ENCODE peak calls at places on chromosomes 7 and 10, in nine cellular contexts. H is immature natural killer cell; F is NCI-H1417; M is OCI-LY7; T is hypothalamus; W is stimulated activated CD4-positive, alpha-beta T cell treated with anti-CD3 and anti-CD28 coated beads, Interleukin-2, amount 100 ng/mL, for 48 hours; C is chondrocyte; U is HEK293T; P is NCI-H69. I is an unnamed sample.

GRCh38 chr7:94123136-94123535 is 119.0 kb upstream of the BET1 start:
- DNase-seq in C (no peak), H (no peak), W (no peak), F (no peak), U (no peak), P (no peak), M (no peak), T (no peak), I (no peak)

GRCh38 chr7:139773372-139773771 is 4.4 kb downstream of the HIPK2 start:
- DNase-seq in M (no peak), T (no peak), C (no peak), H (no peak), W (no peak), U (no peak), P (no peak), F (no peak), I (no peak)

GRCh38 chr7:102170417-102170970 is 116.2 kb upstream of the SH2B2 start:
- DNase-seq in W (no peak), C (no peak), T (no peak), F (no peak), H (no peak), P (peak; percentile 53), U (no peak), M (no peak), I (no peak)

GRCh38 chr10:45404087-45404769 is 30.2 kb downstream of the ALOX5 start:
- DNase-seq in W (no peak), P (no peak), H (no peak), C (no peak), F (no peak), T (no peak), M (no peak), U (no peak), I (no peak)

GRCh38 chr7:45590679-45591057 is 16.5 kb downstream of the ADCY1 start:
- DNase-seq in T (no peak), U (no peak), C (no peak), W (no peak), P (no peak), F (no peak), H (no peak), M (no peak), I (no peak)

GRCh38 chr10:77406764-77407430 is 230.7 kb downstream of the KCNMA1 start:
- DNase-seq in T (no peak), F (no peak), M (no peak), H (no peak), W (no peak), U (no peak), C (no peak), P (peak; percentile 82), I (peak; percentile 29)

GRCh38 chr10:31701546-31701945 is 227.1 kb downstream of the ARHGAP12 start:
- DNase-seq in W (no peak), U (no peak), T (no peak), F (no peak), M (no peak), C (no peak), H (no peak), P (no peak), I (no peak)

GRCh38 chr10:43407148-43407575 is 1.8 kb downstream of the HNRNPF start:
- DNase-seq in M (peak; percentile 73), W (peak; percentile 51), F (peak; percentile 3), T (peak; percentile 21), H (peak; percentile 67), P (peak; percentile 70), U (peak; percentile 28), C (no peak), I (no peak)

GRCh38 chr7:68269410-68269809 is 1272.8 kb downstream of the TYW1 start:
- DNase-seq in P (peak; percentile 63), F (no peak), U (no peak), T (no peak), W (no peak), C (no peak), H (no peak), M (no peak), I (no peak)

GRCh38 chr7:122135275-122135674 is 8.8 kb downstream of the AASS start:
- DNase-seq in W (no peak), T (no peak), U (no peak), F (no peak), P (peak; percentile 17), C (no peak), M (no peak), H (no peak), I (no peak)

GRCh38 chr7:127896683-127897082 is 134.6 kb downstream of the LRRC4 start:
- DNase-seq in U (no peak), T (no peak), F (no peak), C (no peak), H (no peak), M (no peak), W (no peak), P (no peak), I (no peak)

GRCh38 chr10:70600512-70601395 is 1.8 kb downstream of the PRF1 start:
- DNase-seq in C (no peak), U (no peak), H (no peak), P (no peak), M (no peak), W (no peak), F (no peak), T (no peak), I (no peak)

GRCh38 chr10:124736491-124737136 is 7.6 kb downstream of the FAM53B start:
- DNase-seq in H (no peak), F (no peak), W (no peak), C (no peak), T (peak; percentile 77), M (no peak), P (peak; percentile 67), U (no peak), I (no peak)

GRCh38 chr7:78176186-78176585 is 377.6 kb downstream of the PHTF2 start:
- DNase-seq in M (no peak), P (peak; percentile 77), T (no peak), F (no peak), H (no peak), C (no peak), U (no peak), W (no peak), I (no peak)

I was measured in NCI-H510A treated with DMSO at 0.1 percent for 48 hours.